ENCODE peak calls at places on chromosomes 7 and 10, in four cellular contexts. P is GM12892, R is Karpas-422, D is hepatocyte. X is an unnamed sample.

GRCh38 chr10:112393827-112394226 is 19.9 kb downstream of the ACSL5 start:
- DNase-seq in P (no peak), R (no peak), D (no peak), X (no peak)

GRCh38 chr7:2715341-2716231 is 27.6 kb downstream of the AMZ1 start:
- DNase-seq in R (peak; percentile 38), P (no peak), D (no peak), X (peak; percentile 67)

GRCh38 chr7:124269774-124270173 is 236.9 kb upstream of the TMEM229A start:
- DNase-seq in R (no peak), D (no peak), P (no peak), X (no peak)

GRCh38 chr7:81484266-81484665 is 285.6 kb downstream of the HGF start:
- DNase-seq in R (no peak), D (peak; percentile 55), P (no peak), X (no peak)

GRCh38 chr10:18362892-18363291 is 222.7 kb downstream of the CACNB2 start:
- DNase-seq in R (no peak), D (no peak), P (no peak), X (no peak)

GRCh38 chr10:48458662-48459048 is 146.2 kb downstream of the ARHGAP22 start:
- DNase-seq in D (no peak), R (no peak), P (no peak), X (no peak)

GRCh38 chr7:142337406-142338001 is 79.6 kb upstream of the PRSS58 start:
- DNase-seq in R (no peak), D (no peak), P (no peak), X (no peak)

GRCh38 chr10:10897400-10897799 is 120.3 kb upstream of the CELF2 start:
- DNase-seq in P (no peak), R (no peak), D (no peak), X (no peak)

GRCh38 chr7:42597296-42597695 is 314.6 kb downstream of the C7orf25 start:
- DNase-seq in R (no peak), P (no peak), D (no peak), X (no peak)

GRCh38 chr7:80729586-80730320 is 91.3 kb downstream of the CD36 start:
- DNase-seq in D (no peak), R (no peak), P (no peak), X (no peak)

GRCh38 chr7:23247602-23248335 is 1.2 kb downstream of the GPNMB start:
- DNase-seq in R (no peak), P (peak; percentile 33), D (no peak), X (peak; percentile 49)

GRCh38 chr7:1017586-1018333 is 26.6 kb upstream of the GPR146 start:
- DNase-seq in R (no peak), P (no peak), D (no peak), X (no peak)

GRCh38 chr10:103534621-103535498 is 41.4 kb downstream of the NEURL1 start:
- DNase-seq in P (no peak), R (no peak), D (no peak), X (no peak)

GRCh38 chr7:150358433-150358832 is 10.2 kb upstream of the REPIN1 start:
- DNase-seq in R (no peak), D (no peak), P (no peak), X (no peak)

GRCh38 chr10:100345570-100346330 is 1.3 kb upstream of the SCD start:
- DNase-seq in D (no peak), P (no peak), R (no peak), X (no peak)

GRCh38 chr7:1665721-1666250 is 4.3 kb upstream of the ELFN1 start:
- DNase-seq in D (peak; percentile 49), P (peak; percentile 38), R (no peak), X (peak; percentile 68)

GRCh38 chr10:129531195-129531968 is 64.3 kb downstream of the MGMT start:
- DNase-seq in P (no peak), D (no peak), R (no peak), X (no peak)